ENCODE peak calls at places on chromosomes 6 and 20, in five cellular contexts. Y is suprapubic skin, U is progenitor cell of endocrine pancreas, H is cardiac fibroblast, E is WTC11. J is an unnamed sample.

GRCh38 chr6:72646604-72647485 is 25.0 kb downstream of the KCNQ5 start:
- DNase-seq in U (no peak), H (peak), E (no peak), Y (no peak), J (no peak)

GRCh38 chr6:71139249-71139648 is 149.4 kb upstream of the OGFRL1 start:
- DNase-seq in Y (no peak), E (no peak), U (no peak), H (peak), J (no peak)

GRCh38 chr20:18020931-18021330 is 36.8 kb downstream of the OVOL2 start:
- DNase-seq in Y (no peak), H (no peak), E (no peak), U (no peak), J (no peak)

GRCh38 chr6:14550817-14551216 is 433.2 kb downstream of the CD83 start:
- DNase-seq in H (peak), U (no peak), E (no peak), Y (no peak), J (no peak)

GRCh38 chr6:138576303-138576702 is 77.0 kb upstream of the NHSL1 start:
- DNase-seq in E (no peak), H (no peak), U (no peak), Y (no peak), J (no peak)

GRCh38 chr6:13668291-13668928 is 43.2 kb downstream of the RANBP9 start:
- DNase-seq in U (no peak), E (no peak), Y (no peak), H (peak), J (no peak)

GRCh38 chr20:59611286-59611685 is 6.9 kb downstream of the PHACTR3 start:
- DNase-seq in E (no peak), U (no peak), Y (no peak), H (no peak), J (no peak)

GRCh38 chr20:54122189-54122588 is 51.6 kb downstream of the CYP24A1 start:
- DNase-seq in U (no peak), H (peak), Y (no peak), E (no peak), J (no peak)

GRCh38 chr6:15365273-15365687 is 119.4 kb downstream of the JARID2 start:
- DNase-seq in U (no peak), H (peak), E (peak), Y (peak), J (peak)

GRCh38 chr6:149012040-149012545 is 265.3 kb downstream of the UST start:
- DNase-seq in E (no peak), U (no peak), Y (no peak), H (peak), J (no peak)

GRCh38 chr6:33827546-33828451 is 24.0 kb upstream of the MLN start:
- DNase-seq in H (no peak), Y (no peak), E (no peak), U (no peak), J (no peak)

GRCh38 chr6:170127151-170127550 is 163.7 kb downstream of the DLL1 start:
- DNase-seq in U (peak), Y (peak), E (no peak), H (no peak), J (no peak)

GRCh38 chr6:155388546-155388945 is 67.1 kb downstream of the NOX3 start:
- DNase-seq in Y (no peak), U (no peak), E (no peak), H (peak), J (no peak)

GRCh38 chr6:33748851-33749250 is 2.1 kb upstream of the IP6K3 start:
- DNase-seq in H (no peak), U (no peak), Y (no peak), E (no peak), J (no peak)

GRCh38 chr20:24818056-24818455 is 131.0 kb upstream of the CST7 start:
- DNase-seq in E (no peak), H (no peak), Y (no peak), U (no peak), J (no peak)

GRCh38 chr6:37019065-37019450 is 13.6 kb downstream of the FGD2 start:
- DNase-seq in Y (no peak), U (no peak), H (no peak), E (no peak), J (no peak)

GRCh38 chr20:25623225-25623735 is 534 bp downstream of the NANP start:
- DNase-seq in Y (peak), E (peak), U (peak), H (peak), J (peak)

DNA sequence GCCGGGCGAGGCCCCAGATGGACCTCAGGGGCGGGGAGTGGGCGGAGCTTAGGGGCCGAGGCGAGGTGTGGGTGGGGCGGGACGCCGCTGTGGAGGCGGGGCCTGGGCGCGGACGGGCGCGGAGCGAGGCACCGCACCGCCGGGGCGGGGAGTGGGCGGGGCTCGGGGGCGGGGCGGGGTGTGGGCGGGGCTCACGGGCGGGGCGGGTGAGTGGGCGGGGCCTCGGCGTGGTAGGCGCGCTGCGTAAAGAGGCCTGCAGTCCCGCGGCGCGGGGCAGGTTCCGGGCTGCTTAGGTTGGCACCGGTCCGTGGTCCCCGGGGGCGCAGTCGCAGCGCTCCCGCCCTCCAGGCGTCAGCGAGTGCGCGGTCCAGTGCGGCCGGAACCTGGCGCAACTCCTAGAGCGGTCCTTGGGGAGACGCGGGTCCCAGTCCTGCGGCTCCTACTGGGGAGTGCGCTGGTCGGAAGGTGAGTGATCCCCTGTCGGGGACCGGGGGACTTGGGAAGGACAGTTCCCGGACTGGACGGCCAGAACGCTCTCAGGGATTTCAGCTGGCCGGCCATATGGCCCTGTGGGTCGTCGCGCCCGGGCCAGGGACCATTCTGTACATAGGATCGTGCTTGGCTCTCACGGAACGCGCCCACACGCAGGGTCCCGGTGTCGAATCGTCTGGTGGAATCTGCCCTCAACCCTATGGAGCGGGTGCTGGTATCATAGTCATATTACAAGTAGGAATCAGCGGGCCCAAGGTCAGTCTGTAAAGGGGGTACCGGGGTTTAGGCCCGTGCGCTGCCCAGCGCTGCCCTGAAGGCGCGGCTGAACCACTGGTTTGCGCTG is at the start of gene NQO2:
- DNase-seq in H (peak), E (peak), U (peak), Y (peak), J (no peak)
- TF ChIP-seq CTCF in H (no peak), E (no peak), U (no peak), Y (no peak), J (no peak)

DNA sequence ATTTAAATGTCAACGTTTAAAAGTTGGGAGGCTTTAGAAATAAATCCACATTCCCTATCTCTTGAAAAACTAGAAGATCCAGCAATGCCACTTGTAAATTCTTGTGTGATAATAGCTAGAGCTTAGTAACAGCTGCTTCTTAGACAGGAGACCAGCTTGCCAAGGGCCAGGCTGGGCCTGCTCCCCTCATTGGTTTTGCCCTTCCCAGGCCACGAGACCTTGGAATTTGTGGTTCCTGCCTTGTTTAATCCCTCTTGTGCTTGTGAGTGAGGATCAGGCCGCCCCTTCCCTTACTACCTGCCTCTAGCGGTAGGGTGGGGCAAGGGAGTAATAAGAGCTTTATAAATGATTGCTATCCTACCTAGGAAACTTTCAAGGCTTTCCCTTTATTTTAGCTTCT is 363.5 kb downstream of the SYNE1 start:
- DNase-seq in U (no peak), E (peak), H (peak), Y (no peak), J (no peak)
- TF ChIP-seq CTCF in U (peak), E (no peak), H (no peak), Y (no peak), J (no peak)

GRCh38 chr6:161613711-161614110 is 339.9 kb upstream of the AGPAT4 start:
- DNase-seq in Y (no peak), U (no peak), H (no peak), E (no peak), J (no peak)

GRCh38 chr6:161618816-161619454 is 345.1 kb upstream of the AGPAT4 start:
- DNase-seq in Y (no peak), H (peak), U (no peak), E (peak), J (no peak)
- TF ChIP-seq CTCF in Y (no peak), H (peak), U (peak), E (no peak), J (no peak)

GRCh38 chr20:43983359-43983758 is 68.7 kb downstream of the TOX2 start:
- DNase-seq in U (no peak), H (no peak), E (peak), Y (peak), J (no peak)
- TF ChIP-seq CTCF in U (peak), H (peak), E (peak), Y (no peak), J (no peak)

GRCh38 chr6:101640131-101640530 is 246.6 kb downstream of the GRIK2 start:
- DNase-seq in Y (no peak), U (no peak), H (no peak), E (no peak), J (no peak)

GRCh38 chr6:101650402-101651100 is 257.0 kb downstream of the GRIK2 start:
- DNase-seq in Y (no peak), U (no peak), H (no peak), E (no peak), J (no peak)

GRCh38 chr6:101645770-101646169 is 252.3 kb downstream of the GRIK2 start:
- DNase-seq in E (no peak), Y (no peak), H (no peak), U (no peak), J (no peak)
- TF ChIP-seq CTCF in E (no peak), Y (no peak), H (no peak), U (no peak), J (no peak)

GRCh38 chr6:136383271-136383670 is 93.6 kb upstream of the BCLAF1 start:
- DNase-seq in E (no peak), Y (no peak), U (no peak), H (no peak), J (no peak)

GRCh38 chr6:136382676-136383075 is 93.0 kb upstream of the BCLAF1 start:
- DNase-seq in Y (no peak), U (no peak), E (no peak), H (no peak), J (no peak)

DNA sequence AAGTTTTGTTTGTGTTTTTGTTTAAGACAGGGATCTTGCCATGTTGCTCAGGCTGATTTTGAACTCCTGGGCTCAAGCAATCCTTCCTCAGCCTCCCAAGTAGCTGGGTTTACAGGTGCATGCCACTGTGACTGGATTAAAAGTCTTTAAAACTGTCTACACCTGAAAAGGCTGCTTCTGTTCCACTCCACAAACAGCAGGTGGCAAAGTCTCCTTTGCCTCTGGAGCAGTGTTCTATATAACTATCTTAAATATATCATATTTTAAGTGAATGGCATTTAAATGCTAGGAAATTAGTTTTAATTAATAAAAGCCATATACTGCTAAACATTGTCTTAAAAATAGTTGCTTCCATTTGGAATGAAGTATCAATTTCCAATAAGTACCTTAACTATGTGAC is 89.2 kb upstream of the BCLAF1 start:
- DNase-seq in U (no peak), H (peak), Y (no peak), E (no peak), J (no peak)
- TF ChIP-seq CTCF in U (peak), H (peak), Y (no peak), E (no peak), J (no peak)

GRCh38 chr6:723540-723939 is 30.6 kb upstream of the EXOC2 start:
- DNase-seq in Y (no peak), H (no peak), U (no peak), E (no peak), J (no peak)
- TF ChIP-seq CTCF in Y (no peak), H (peak), U (peak), E (no peak), J (no peak)